ENCODE peak calls at places on chromosomes 7 and 10, in ten cellular contexts. One of them, this sample, is unnamed. For H3K4me1, the result is how much of the 10 kb centered on the place peaks cover.

GRCh38 chr7:94620703-94621118 is 35.2 kb downstream of the SGCE start:
- DNase-seq in heart right ventricle: peak
- DNase-seq in body of pancreas: peak
- DNase-seq in thyroid gland: peak
- DNase-seq in adrenal gland: peak
- DNase-seq in SK-N-SH: peak
- DNase-seq in psoas muscle: peak
- DNase-seq in OCI-LY7: no peak
- DNase-seq in A549: peak
- DNase-seq in CD4-positive, CD25-positive, alpha-beta regulatory T cell: peak
- DNase-seq in this sample: peak

GRCh38 chr7:94630855-94631254 is 25.1 kb downstream of the SGCE start:
- DNase-seq in SK-N-SH: no peak
- DNase-seq in adrenal gland: peak
- DNase-seq in OCI-LY7: no peak
- DNase-seq in body of pancreas: no peak
- DNase-seq in heart right ventricle: no peak
- DNase-seq in thyroid gland: no peak
- DNase-seq in A549: no peak
- DNase-seq in CD4-positive, CD25-positive, alpha-beta regulatory T cell: no peak
- DNase-seq in psoas muscle: no peak
- DNase-seq in this sample: no peak

GRCh38 chr7:49774459-49775064 is 1.1 kb downstream of the VWC2 start:
- DNase-seq in A549: no peak
- DNase-seq in OCI-LY7: no peak
- DNase-seq in body of pancreas: peak
- DNase-seq in psoas muscle: no peak
- DNase-seq in CD4-positive, CD25-positive, alpha-beta regulatory T cell: no peak
- DNase-seq in SK-N-SH: peak
- DNase-seq in adrenal gland: no peak
- DNase-seq in heart right ventricle: peak
- DNase-seq in thyroid gland: no peak
- DNase-seq in this sample: no peak

GRCh38 chr7:151864561-151864960 is 12.4 kb downstream of the PRKAG2 start:
- DNase-seq in heart right ventricle: no peak
- DNase-seq in A549: no peak
- DNase-seq in body of pancreas: no peak
- DNase-seq in thyroid gland: no peak
- DNase-seq in SK-N-SH: no peak
- DNase-seq in psoas muscle: no peak
- DNase-seq in OCI-LY7: no peak
- DNase-seq in CD4-positive, CD25-positive, alpha-beta regulatory T cell: no peak
- DNase-seq in adrenal gland: no peak
- DNase-seq in this sample: peak

GRCh38 chr7:81333004-81333403 is 414.2 kb upstream of the SEMA3C start:
- DNase-seq in adrenal gland: no peak
- DNase-seq in heart right ventricle: no peak
- DNase-seq in psoas muscle: no peak
- DNase-seq in thyroid gland: no peak
- DNase-seq in A549: no peak
- DNase-seq in CD4-positive, CD25-positive, alpha-beta regulatory T cell: no peak
- DNase-seq in SK-N-SH: no peak
- DNase-seq in OCI-LY7: no peak
- DNase-seq in body of pancreas: no peak
- DNase-seq in this sample: no peak

GRCh38 chr7:148699024-148699771 is 495 bp downstream of the CUL1 start:
- DNase-seq in psoas muscle: peak
- DNase-seq in CD4-positive, CD25-positive, alpha-beta regulatory T cell: peak
- DNase-seq in body of pancreas: peak
- DNase-seq in OCI-LY7: peak
- DNase-seq in heart right ventricle: peak
- DNase-seq in thyroid gland: peak
- DNase-seq in adrenal gland: peak
- DNase-seq in SK-N-SH: peak
- DNase-seq in A549: peak
- DNase-seq in this sample: peak

GRCh38 chr10:47321521-47322195 is 596 bp upstream of the GDF2 start:
- DNase-seq in A549: no peak
- DNase-seq in SK-N-SH: no peak
- DNase-seq in body of pancreas: no peak
- DNase-seq in thyroid gland: no peak
- DNase-seq in OCI-LY7: no peak
- DNase-seq in psoas muscle: peak
- DNase-seq in heart right ventricle: no peak
- DNase-seq in CD4-positive, CD25-positive, alpha-beta regulatory T cell: no peak
- DNase-seq in adrenal gland: no peak
- DNase-seq in this sample: peak

GRCh38 chr10:5549462-5550249 is 24.9 kb downstream of the CALML3 start:
- DNase-seq in body of pancreas: no peak
- DNase-seq in CD4-positive, CD25-positive, alpha-beta regulatory T cell: no peak
- DNase-seq in thyroid gland: no peak
- DNase-seq in OCI-LY7: no peak
- DNase-seq in adrenal gland: no peak
- DNase-seq in psoas muscle: peak
- DNase-seq in SK-N-SH: no peak
- DNase-seq in A549: no peak
- DNase-seq in heart right ventricle: no peak
- DNase-seq in this sample: peak

GRCh38 chr10:16828731-16829175 is 11.5 kb upstream of the RSU1 start:
- DNase-seq in body of pancreas: peak
- DNase-seq in A549: no peak
- DNase-seq in SK-N-SH: no peak
- DNase-seq in psoas muscle: no peak
- DNase-seq in adrenal gland: peak
- DNase-seq in heart right ventricle: peak
- DNase-seq in CD4-positive, CD25-positive, alpha-beta regulatory T cell: no peak
- DNase-seq in thyroid gland: peak
- DNase-seq in OCI-LY7: no peak
- DNase-seq in this sample: no peak

GRCh38 chr7:67918158-67918557 is 921.5 kb downstream of the TYW1 start:
- DNase-seq in CD4-positive, CD25-positive, alpha-beta regulatory T cell: peak
- DNase-seq in body of pancreas: no peak
- DNase-seq in adrenal gland: no peak
- DNase-seq in SK-N-SH: no peak
- DNase-seq in OCI-LY7: peak
- DNase-seq in psoas muscle: no peak
- DNase-seq in thyroid gland: no peak
- DNase-seq in heart right ventricle: no peak
- DNase-seq in A549: peak
- DNase-seq in this sample: no peak

GRCh38 chr7:133674079-133674478 is 421.2 kb downstream of the EXOC4 start:
- DNase-seq in heart right ventricle: no peak
- DNase-seq in psoas muscle: no peak
- DNase-seq in SK-N-SH: no peak
- DNase-seq in OCI-LY7: no peak
- DNase-seq in body of pancreas: no peak
- DNase-seq in A549: no peak
- DNase-seq in adrenal gland: no peak
- DNase-seq in thyroid gland: no peak
- DNase-seq in CD4-positive, CD25-positive, alpha-beta regulatory T cell: no peak
- DNase-seq in this sample: no peak

GRCh38 chr10:120975072-120975910 is 124.1 kb downstream of the WDR11 start:
- DNase-seq in A549: no peak
- DNase-seq in CD4-positive, CD25-positive, alpha-beta regulatory T cell: no peak
- DNase-seq in heart right ventricle: no peak
- DNase-seq in OCI-LY7: no peak
- DNase-seq in thyroid gland: no peak
- DNase-seq in body of pancreas: no peak
- DNase-seq in SK-N-SH: no peak
- DNase-seq in psoas muscle: no peak
- DNase-seq in adrenal gland: peak
- DNase-seq in this sample: no peak

GRCh38 chr10:125193306-125193877 is 33.0 kb upstream of the CTBP2 start:
- DNase-seq in OCI-LY7: no peak
- DNase-seq in A549: no peak
- DNase-seq in heart right ventricle: no peak
- DNase-seq in adrenal gland: peak
- DNase-seq in thyroid gland: no peak
- DNase-seq in body of pancreas: no peak
- DNase-seq in psoas muscle: no peak
- DNase-seq in SK-N-SH: no peak
- DNase-seq in CD4-positive, CD25-positive, alpha-beta regulatory T cell: no peak
- DNase-seq in this sample: no peak

GRCh38 chr10:51832652-51833383 is 133.4 kb upstream of the CSTF2T start:
- DNase-seq in body of pancreas: no peak
- DNase-seq in CD4-positive, CD25-positive, alpha-beta regulatory T cell: peak
- DNase-seq in adrenal gland: peak
- DNase-seq in psoas muscle: no peak
- DNase-seq in OCI-LY7: no peak
- DNase-seq in A549: peak
- DNase-seq in heart right ventricle: no peak
- DNase-seq in thyroid gland: no peak
- DNase-seq in SK-N-SH: no peak
- DNase-seq in this sample: no peak

DNA sequence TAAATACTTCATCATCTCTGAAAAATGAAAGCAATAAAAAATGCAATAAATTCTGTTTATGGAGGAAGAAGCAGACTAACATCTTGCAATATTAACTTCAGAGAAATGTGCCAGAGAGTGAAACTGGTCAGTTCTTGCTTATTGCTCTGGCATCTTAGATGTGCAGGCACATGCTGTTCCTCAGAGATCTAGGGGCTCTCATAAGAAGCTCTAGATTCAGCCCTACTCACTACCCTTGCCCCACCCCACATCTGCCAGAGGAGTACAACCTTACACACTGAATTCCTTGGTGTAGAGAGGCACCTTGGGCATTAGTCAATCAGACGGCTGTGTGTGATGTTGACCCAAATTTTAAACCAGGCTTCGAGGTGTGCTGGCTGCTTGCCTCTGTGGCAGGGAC is 891.1 kb upstream of the GHITM start:
- DNase-seq in SK-N-SH: no peak
- DNase-seq in heart right ventricle: no peak
- DNase-seq in CD4-positive, CD25-positive, alpha-beta regulatory T cell: no peak
- DNase-seq in A549: no peak
- DNase-seq in body of pancreas: no peak
- DNase-seq in adrenal gland: no peak
- DNase-seq in psoas muscle: no peak
- DNase-seq in OCI-LY7: no peak
- DNase-seq in thyroid gland: no peak
- DNase-seq in this sample: no peak
- H3K4me3 ChIP-seq in SK-N-SH: no peak
- H3K4me3 ChIP-seq in heart right ventricle: no peak
- H3K4me3 ChIP-seq in CD4-positive, CD25-positive, alpha-beta regulatory T cell: no peak
- H3K4me3 ChIP-seq in A549: no peak
- H3K4me3 ChIP-seq in body of pancreas: no peak
- H3K4me3 ChIP-seq in adrenal gland: no peak
- H3K4me3 ChIP-seq in psoas muscle: no peak
- H3K4me3 ChIP-seq in OCI-LY7: no peak
- H3K4me3 ChIP-seq in thyroid gland: no peak
- H3K4me3 ChIP-seq in this sample: no peak

GRCh38 chr7:155680864-155681263 is 36.4 kb downstream of the RBM33 start:
- DNase-seq in SK-N-SH: no peak
- DNase-seq in adrenal gland: no peak
- DNase-seq in A549: no peak
- DNase-seq in body of pancreas: no peak
- DNase-seq in thyroid gland: no peak
- DNase-seq in OCI-LY7: no peak
- DNase-seq in heart right ventricle: no peak
- DNase-seq in CD4-positive, CD25-positive, alpha-beta regulatory T cell: no peak
- DNase-seq in psoas muscle: no peak
- DNase-seq in this sample: no peak
- H3K4me1 ChIP-seq in SK-N-SH: under half
- H3K4me1 ChIP-seq in adrenal gland: under half
- H3K4me1 ChIP-seq in A549: under half
- H3K4me1 ChIP-seq in body of pancreas: under half
- H3K4me1 ChIP-seq in thyroid gland: under half
- H3K4me1 ChIP-seq in OCI-LY7: under half
- H3K4me1 ChIP-seq in heart right ventricle: under half
- H3K4me1 ChIP-seq in CD4-positive, CD25-positive, alpha-beta regulatory T cell: under half
- H3K4me1 ChIP-seq in psoas muscle: under half
- H3K4me1 ChIP-seq in this sample: under half

GRCh38 chr7:9502269-9502668 is 1068.9 kb downstream of the NXPH1 start:
- DNase-seq in CD4-positive, CD25-positive, alpha-beta regulatory T cell: no peak
- DNase-seq in body of pancreas: no peak
- DNase-seq in thyroid gland: no peak
- DNase-seq in psoas muscle: no peak
- DNase-seq in OCI-LY7: no peak
- DNase-seq in A549: no peak
- DNase-seq in adrenal gland: no peak
- DNase-seq in heart right ventricle: no peak
- DNase-seq in SK-N-SH: peak
- DNase-seq in this sample: no peak

DNA sequence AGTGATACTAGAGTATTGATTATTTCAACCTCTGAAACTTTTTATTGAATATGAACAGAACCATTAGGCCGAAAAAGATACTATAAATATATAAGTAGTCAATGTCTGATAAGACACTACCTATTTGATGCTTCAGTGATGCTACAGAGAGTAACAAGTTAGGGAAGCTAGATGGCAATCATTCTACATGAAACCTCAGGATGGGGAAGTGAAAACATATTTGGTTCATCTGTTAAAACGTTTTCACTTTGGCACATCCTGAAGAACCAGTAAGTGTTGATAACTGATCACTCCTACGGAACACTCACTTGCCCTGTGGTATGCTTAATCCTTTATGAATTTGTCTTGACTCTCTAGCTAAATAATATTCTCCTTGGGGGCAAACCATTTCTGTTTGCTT is 1064.9 kb downstream of the NXPH1 start:
- DNase-seq in adrenal gland: no peak
- DNase-seq in body of pancreas: no peak
- DNase-seq in CD4-positive, CD25-positive, alpha-beta regulatory T cell: no peak
- DNase-seq in OCI-LY7: no peak
- DNase-seq in heart right ventricle: no peak
- DNase-seq in thyroid gland: no peak
- DNase-seq in SK-N-SH: no peak
- DNase-seq in psoas muscle: no peak
- DNase-seq in A549: no peak
- DNase-seq in this sample: no peak
- H3K4me3 ChIP-seq in adrenal gland: no peak
- H3K4me3 ChIP-seq in body of pancreas: no peak
- H3K4me3 ChIP-seq in CD4-positive, CD25-positive, alpha-beta regulatory T cell: no peak
- H3K4me3 ChIP-seq in OCI-LY7: no peak
- H3K4me3 ChIP-seq in heart right ventricle: no peak
- H3K4me3 ChIP-seq in thyroid gland: no peak
- H3K4me3 ChIP-seq in SK-N-SH: no peak
- H3K4me3 ChIP-seq in psoas muscle: no peak
- H3K4me3 ChIP-seq in A549: no peak
- H3K4me3 ChIP-seq in this sample: no peak

DNA sequence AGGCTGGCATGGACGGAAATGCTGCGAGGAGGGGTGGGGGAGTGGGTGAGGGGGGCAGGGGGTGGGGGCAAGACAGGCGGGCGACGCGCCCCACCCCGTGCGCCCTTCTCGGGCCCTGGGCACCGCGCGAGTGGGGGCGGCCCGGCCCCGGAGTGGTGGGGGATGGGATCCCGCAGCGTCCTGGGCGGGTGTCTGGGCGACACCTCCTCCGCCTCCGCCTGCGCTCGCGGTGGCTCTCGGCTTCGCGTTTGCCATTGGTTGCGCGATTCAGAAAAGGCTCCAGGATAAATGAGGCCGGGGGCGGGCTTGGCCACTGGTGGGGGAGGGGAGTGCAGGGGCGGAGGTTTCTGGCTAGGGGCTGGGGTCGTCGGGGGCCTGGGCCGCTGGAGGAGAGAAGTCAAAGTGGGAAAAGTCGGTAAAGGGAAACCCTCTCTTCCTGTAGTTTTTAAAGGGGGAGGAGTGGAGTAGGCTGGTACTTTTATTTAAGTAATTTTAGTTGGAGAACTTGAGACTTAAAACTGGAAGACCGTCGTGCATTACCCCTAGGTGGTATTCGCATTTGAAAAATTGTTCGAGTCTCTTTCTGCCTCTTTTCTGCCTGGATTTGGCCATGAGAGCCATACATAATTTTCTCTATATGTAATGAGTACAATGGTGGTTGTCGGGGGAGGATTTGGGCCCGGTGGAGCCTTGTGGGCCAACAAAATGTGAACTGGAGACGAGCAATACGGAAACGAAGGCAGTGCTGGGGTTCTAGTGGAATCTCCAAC is 984 bp upstream of the IGF2BP3 start:
- DNase-seq in body of pancreas: no peak
- DNase-seq in OCI-LY7: peak
- DNase-seq in psoas muscle: no peak
- DNase-seq in heart right ventricle: no peak
- DNase-seq in A549: peak
- DNase-seq in SK-N-SH: peak
- DNase-seq in thyroid gland: no peak
- DNase-seq in CD4-positive, CD25-positive, alpha-beta regulatory T cell: peak
- DNase-seq in adrenal gland: no peak
- DNase-seq in this sample: no peak
- H3K4me1 ChIP-seq in body of pancreas: under half
- H3K4me1 ChIP-seq in OCI-LY7: under half
- H3K4me1 ChIP-seq in psoas muscle: under half
- H3K4me1 ChIP-seq in heart right ventricle: under half
- H3K4me1 ChIP-seq in A549: under half
- H3K4me1 ChIP-seq in SK-N-SH: under half
- H3K4me1 ChIP-seq in thyroid gland: under half
- H3K4me1 ChIP-seq in CD4-positive, CD25-positive, alpha-beta regulatory T cell: half or more
- H3K4me1 ChIP-seq in adrenal gland: under half
- H3K4me1 ChIP-seq in this sample: under half